ENCODE peak calls at places on chromosomes 4 and X, in four cellular contexts. One of them, this sample, is unnamed.
A peak's percentile ranks its signal among the peaks of the same experiment; 100 is the strongest.

GRCh38 chr4:30840571-30840970 is 120.4 kb downstream of the PCDH7 start:
- DNase-seq in WTC11: no peak
- DNase-seq in type B pancreatic cell: no peak
- DNase-seq in CD8-positive, alpha-beta T cell: no peak
- DNase-seq in this sample: no peak

GRCh38 chr4:142095886-142096605 is 459.7 kb downstream of the IL15 start:
- DNase-seq in WTC11: no peak
- DNase-seq in type B pancreatic cell: no peak
- DNase-seq in CD8-positive, alpha-beta T cell: no peak
- DNase-seq in this sample: peak; percentile 86

GRCh38 chrX:1165535-1166196 is 46.8 kb downstream of the CRLF2 start:
- DNase-seq in CD8-positive, alpha-beta T cell: no peak
- DNase-seq in WTC11: no peak
- DNase-seq in type B pancreatic cell: peak; percentile 49
- DNase-seq in this sample: no peak

GRCh38 chrX:24963823-24964222 is 51.9 kb downstream of the ARX start:
- DNase-seq in type B pancreatic cell: no peak
- DNase-seq in WTC11: no peak
- DNase-seq in CD8-positive, alpha-beta T cell: no peak
- DNase-seq in this sample: no peak

GRCh38 chrX:39162322-39162721 is 361.1 kb downstream of the MID1IP1 start:
- DNase-seq in WTC11: peak; percentile 26
- DNase-seq in type B pancreatic cell: no peak
- DNase-seq in CD8-positive, alpha-beta T cell: peak; percentile 54
- DNase-seq in this sample: no peak

GRCh38 chr4:48570646-48571220 is 80.7 kb downstream of the ZAR1 start:
- DNase-seq in type B pancreatic cell: no peak
- DNase-seq in WTC11: no peak
- DNase-seq in CD8-positive, alpha-beta T cell: no peak
- DNase-seq in this sample: peak; percentile 26

GRCh38 chr4:1050486-1051213 is 39.2 kb downstream of the FGFRL1 start:
- DNase-seq in CD8-positive, alpha-beta T cell: peak; percentile 12
- DNase-seq in type B pancreatic cell: no peak
- DNase-seq in WTC11: peak; percentile 80
- DNase-seq in this sample: no peak

GRCh38 chr4:127307996-127308395 is 324.8 kb upstream of the INTU start:
- DNase-seq in type B pancreatic cell: no peak
- DNase-seq in CD8-positive, alpha-beta T cell: no peak
- DNase-seq in WTC11: no peak
- DNase-seq in this sample: no peak

GRCh38 chr4:16329132-16329796 is 103.0 kb upstream of the TAPT1 start:
- DNase-seq in WTC11: no peak
- DNase-seq in CD8-positive, alpha-beta T cell: no peak
- DNase-seq in type B pancreatic cell: no peak
- DNase-seq in this sample: no peak

DNA sequence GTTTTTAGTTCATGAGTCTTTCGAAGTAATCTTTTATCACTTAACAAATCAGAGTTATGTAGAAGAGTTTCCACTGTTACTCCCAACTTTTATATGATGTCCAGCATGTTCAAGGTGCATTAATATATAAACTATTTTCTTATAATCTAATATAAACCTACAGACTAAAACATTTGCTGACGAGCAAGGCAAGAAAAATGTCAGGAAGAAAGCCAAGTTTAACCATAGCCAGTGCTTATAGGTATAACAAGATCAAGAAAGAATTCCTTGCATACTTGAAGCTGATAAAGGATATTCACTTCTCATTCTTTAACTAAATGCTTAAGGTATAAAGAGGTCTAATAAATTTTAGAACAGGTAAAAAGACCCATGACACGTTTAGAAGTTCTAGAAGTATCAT is 167.7 kb downstream of the NPNT start:
- DNase-seq in WTC11: no peak
- DNase-seq in type B pancreatic cell: no peak
- DNase-seq in CD8-positive, alpha-beta T cell: no peak
- DNase-seq in this sample: peak; percentile 2
- TF ChIP-seq CTCF in WTC11: no peak
- TF ChIP-seq CTCF in type B pancreatic cell: no peak
- TF ChIP-seq CTCF in CD8-positive, alpha-beta T cell: no peak
- TF ChIP-seq CTCF in this sample: no peak

GRCh38 chrX:110665223-110665622 is 130.4 kb downstream of the CHRDL1 start:
- DNase-seq in WTC11: no peak
- DNase-seq in type B pancreatic cell: no peak
- DNase-seq in CD8-positive, alpha-beta T cell: no peak
- DNase-seq in this sample: no peak

GRCh38 chrX:110667706-110668105 is 127.9 kb downstream of the CHRDL1 start:
- DNase-seq in WTC11: peak; percentile 59
- DNase-seq in CD8-positive, alpha-beta T cell: no peak
- DNase-seq in type B pancreatic cell: no peak
- DNase-seq in this sample: no peak

GRCh38 chrX:110669572-110669971 is 126.0 kb downstream of the CHRDL1 start:
- DNase-seq in type B pancreatic cell: no peak
- DNase-seq in CD8-positive, alpha-beta T cell: no peak
- DNase-seq in WTC11: no peak
- DNase-seq in this sample: no peak

GRCh38 chrX:110671068-110671803 is 124.4 kb downstream of the CHRDL1 start:
- DNase-seq in WTC11: no peak
- DNase-seq in type B pancreatic cell: no peak
- DNase-seq in CD8-positive, alpha-beta T cell: no peak
- DNase-seq in this sample: no peak

GRCh38 chrX:110665636-110666035 is 130.0 kb downstream of the CHRDL1 start:
- DNase-seq in type B pancreatic cell: no peak
- DNase-seq in WTC11: peak; percentile 51
- DNase-seq in CD8-positive, alpha-beta T cell: no peak
- DNase-seq in this sample: no peak
- TF ChIP-seq CTCF in type B pancreatic cell: peak; percentile 81
- TF ChIP-seq CTCF in WTC11: no peak
- TF ChIP-seq CTCF in CD8-positive, alpha-beta T cell: no peak
- TF ChIP-seq CTCF in this sample: peak; percentile 74

GRCh38 chrX:49271341-49271740 is 1.7 kb downstream of the PPP1R3F start:
- DNase-seq in type B pancreatic cell: no peak
- DNase-seq in WTC11: no peak
- DNase-seq in CD8-positive, alpha-beta T cell: no peak
- DNase-seq in this sample: no peak
- TF ChIP-seq CTCF in type B pancreatic cell: no peak
- TF ChIP-seq CTCF in WTC11: no peak
- TF ChIP-seq CTCF in CD8-positive, alpha-beta T cell: no peak
- TF ChIP-seq CTCF in this sample: no peak

GRCh38 chrX:72294497-72294896 is 11.2 kb downstream of the CITED1 start:
- DNase-seq in CD8-positive, alpha-beta T cell: no peak
- DNase-seq in WTC11: no peak
- DNase-seq in type B pancreatic cell: no peak
- DNase-seq in this sample: no peak
- TF ChIP-seq CTCF in CD8-positive, alpha-beta T cell: no peak
- TF ChIP-seq CTCF in WTC11: no peak
- TF ChIP-seq CTCF in type B pancreatic cell: peak; percentile 67
- TF ChIP-seq CTCF in this sample: no peak

GRCh38 chrX:138775501-138775900 is 64.0 kb upstream of the FGF13 start:
- DNase-seq in CD8-positive, alpha-beta T cell: no peak
- DNase-seq in WTC11: no peak
- DNase-seq in type B pancreatic cell: no peak
- DNase-seq in this sample: no peak
- TF ChIP-seq CTCF in CD8-positive, alpha-beta T cell: no peak
- TF ChIP-seq CTCF in WTC11: no peak
- TF ChIP-seq CTCF in type B pancreatic cell: peak; percentile 81
- TF ChIP-seq CTCF in this sample: peak; percentile 45

DNA sequence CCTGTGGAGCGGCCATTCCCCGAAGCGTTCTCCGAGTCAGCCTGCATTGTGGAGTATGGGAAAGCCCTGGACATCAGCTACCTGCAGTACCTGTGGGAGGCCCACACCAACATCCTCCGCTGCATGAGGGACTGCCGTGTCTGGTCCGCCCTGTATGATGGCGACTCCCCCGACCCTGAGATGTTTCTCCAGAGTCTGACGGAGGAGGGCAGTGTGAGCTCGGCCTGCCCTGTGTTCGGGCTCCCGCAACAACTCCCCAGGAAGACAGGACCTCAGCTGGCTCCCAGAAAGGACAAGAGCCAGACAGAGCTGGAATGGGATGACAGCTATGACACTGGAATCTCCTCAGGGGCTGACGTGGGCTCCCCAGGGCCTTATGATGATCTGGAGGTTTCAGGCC is 111.3 kb downstream of the GATB start:
- DNase-seq in WTC11: no peak
- DNase-seq in CD8-positive, alpha-beta T cell: no peak
- DNase-seq in type B pancreatic cell: no peak
- DNase-seq in this sample: no peak
- TF ChIP-seq CTCF in WTC11: no peak
- TF ChIP-seq CTCF in CD8-positive, alpha-beta T cell: no peak
- TF ChIP-seq CTCF in type B pancreatic cell: no peak
- TF ChIP-seq CTCF in this sample: no peak